ENCODE peak calls at places on chromosome 17, in ten cellular contexts. J is brain pericyte; N is activated B cell treated with CpG ODN at 0.5 μM for 24 hours; L is activated effector memory CD4-positive, alpha-beta T cell treated with anti-CD3 and anti-CD28 coated beads, Interleukin-2, amount 50 U/mL, for 16 hours; G is iris pigment epithelial cell; B is LHCN-M2; P is central memory CD8-positive, alpha-beta T cell; Q is mesothelial cell of epicardium; U is NCI-H510A; Y is lung. R is an unnamed sample.

GRCh38 chr17:72419866-72420774 is 299.3 kb downstream of the SOX9 start:
- DNase-seq in Q (no peak), P (no peak), Y (no peak), J (no peak), U (no peak), L (no peak), N (peak; percentile 26), B (no peak), G (peak; percentile 43), R (no peak)

GRCh38 chr17:72945468-72945867 is 147.0 kb downstream of the SLC39A11 start:
- DNase-seq in U (peak; percentile 27), Q (no peak), N (no peak), Y (no peak), P (no peak), L (no peak), G (no peak), J (no peak), B (no peak), R (no peak)

GRCh38 chr17:16920628-16921020 is 51.3 kb downstream of the TNFRSF13B start:
- DNase-seq in Q (no peak), B (no peak), U (no peak), L (peak; percentile 53), J (no peak), Y (no peak), G (no peak), N (no peak), P (no peak), R (peak; percentile 32)

GRCh38 chr17:77400445-77400870 is 259.7 kb downstream of the SEC14L1 start:
- DNase-seq in J (no peak), U (no peak), P (peak; percentile 65), G (no peak), B (peak; percentile 92), Y (peak; percentile 46), L (peak; percentile 92), Q (no peak), N (peak; percentile 69), R (no peak)

GRCh38 chr17:59491353-59492090 is 73.9 kb upstream of the DHX40 start:
- DNase-seq in Y (no peak), G (peak; percentile 24), N (no peak), Q (no peak), U (no peak), B (no peak), J (no peak), L (no peak), P (no peak), R (peak; percentile 29)

GRCh38 chr17:14373587-14374259 is 72.8 kb downstream of the HS3ST3B1 start:
- DNase-seq in Q (no peak), Y (no peak), U (no peak), J (no peak), L (no peak), B (peak; percentile 77), N (no peak), G (peak; percentile 69), P (no peak), R (no peak)

GRCh38 chr17:45269912-45270311 is 8.0 kb upstream of the SPATA32 start:
- DNase-seq in Y (no peak), L (no peak), Q (no peak), P (no peak), U (no peak), J (no peak), N (no peak), B (no peak), G (no peak), R (no peak)

GRCh38 chr17:42347606-42348005 is 40.6 kb downstream of the STAT3 start:
- DNase-seq in P (no peak), J (no peak), N (no peak), L (no peak), Q (no peak), U (no peak), Y (no peak), G (no peak), B (no peak), R (no peak)

GRCh38 chr17:77320046-77320445 is 179.3 kb downstream of the SEC14L1 start:
- DNase-seq in Y (no peak), Q (no peak), L (peak; percentile 51), G (peak; percentile 81), P (no peak), U (no peak), N (no peak), B (peak; percentile 51), J (no peak), R (no peak)

GRCh38 chr17:29617481-29618271 is 5.0 kb downstream of the CORO6 start:
- DNase-seq in N (peak; percentile 80), J (no peak), G (peak; percentile 71), L (peak; percentile 95), U (no peak), B (no peak), P (peak; percentile 81), Y (peak; percentile 80), Q (no peak), R (peak; percentile 83)

GRCh38 chr17:58575511-58575910 is 61.1 kb upstream of the MTMR4 start:
- DNase-seq in B (peak; percentile 58), N (no peak), Q (no peak), P (no peak), Y (no peak), L (no peak), G (peak; percentile 86), U (no peak), J (no peak), R (no peak)

GRCh38 chr17:19744922-19745757 is 3.0 kb downstream of the ALDH3A1 start:
- DNase-seq in Y (peak; percentile 89), P (peak; percentile 71), N (peak; percentile 74), B (peak; percentile 46), J (no peak), U (peak; percentile 87), L (peak; percentile 93), G (peak; percentile 62), Q (peak; percentile 78), R (peak; percentile 92)

GRCh38 chr17:6435968-6436367 is 1.0 kb upstream of the AIPL1 start:
- DNase-seq in Q (no peak), G (peak; percentile 64), B (peak; percentile 52), Y (peak; percentile 49), U (peak; percentile 23), P (peak; percentile 28), L (peak; percentile 87), J (no peak), N (peak; percentile 39), R (no peak)

GRCh38 chr17:31272236-31272635 is 24.8 kb downstream of the OMG start:
- DNase-seq in Q (no peak), B (no peak), J (no peak), G (no peak), N (no peak), L (no peak), Y (no peak), P (no peak), U (no peak), R (no peak)

GRCh38 chr17:2798679-2799078 is 2.4 kb downstream of the RAP1GAP2 start:
- DNase-seq in Q (no peak), L (no peak), N (no peak), Y (no peak), J (no peak), U (no peak), G (no peak), B (no peak), P (no peak), R (no peak)

GRCh38 chr17:78294776-78295175 is 63.3 kb downstream of the TMEM235 start:
- DNase-seq in L (no peak), Q (no peak), Y (no peak), P (no peak), N (no peak), U (no peak), B (no peak), J (no peak), G (peak; percentile 79), R (no peak)

R was measured in ureter.